ENCODE peak calls at places on chromosomes 3 and 15, in seven cellular contexts. D is SHP77, S is GOT3, Y is HEK293T, P is SK-N-SH, C is mesenchymal stem cell, R is T-helper 1 cell. M is an unnamed sample.
A peak's percentile ranks its signal among the peaks of the same experiment; 100 is the strongest.

GRCh38 chr3:12759693-12760565 is 870 bp upstream of the TMEM40 start:
- DNase-seq in C (no peak), Y (no peak), P (no peak), D (no peak), S (no peak), R (no peak), M (no peak)

GRCh38 chr3:162354343-162354742 is 857.7 kb downstream of the OTOL1 start:
- DNase-seq in R (no peak), P (no peak), S (no peak), Y (no peak), D (no peak), C (no peak), M (no peak)

GRCh38 chr15:35208353-35208752 is 123.3 kb upstream of the NANOGP8 start:
- DNase-seq in D (no peak), S (no peak), R (no peak), Y (no peak), C (no peak), P (no peak), M (no peak)

GRCh38 chr3:113223831-113224240 is 12.5 kb downstream of the BOC start:
- DNase-seq in C (no peak), P (no peak), Y (no peak), D (no peak), R (peak; percentile 41), S (no peak), M (no peak)

GRCh38 chr3:172877011-172877410 is 126.5 kb downstream of the ECT2 start:
- DNase-seq in S (no peak), Y (no peak), R (no peak), D (no peak), P (no peak), C (peak; percentile 74), M (no peak)

GRCh38 chr3:162087361-162087760 is 590.8 kb downstream of the OTOL1 start:
- DNase-seq in C (no peak), Y (no peak), P (no peak), D (no peak), S (no peak), R (no peak), M (no peak)

GRCh38 chr15:73683624-73684536 is at the start of gene CD276:
- DNase-seq in R (no peak), S (peak; percentile 43), C (peak; percentile 91), P (peak; percentile 91), Y (peak; percentile 62), D (peak; percentile 35), M (peak; percentile 46)

GRCh38 chr3:143478124-143478693 is 358.6 kb downstream of the CHST2 start:
- DNase-seq in C (no peak), S (no peak), R (no peak), P (no peak), Y (no peak), D (no peak), M (no peak)

GRCh38 chr15:64461577-64462162 is 1.3 kb downstream of the ZNF609 start:
- DNase-seq in R (peak; percentile 58), Y (peak; percentile 10), D (no peak), S (no peak), C (no peak), P (peak; percentile 49), M (no peak)

GRCh38 chr15:59274126-59274970 is 67.7 kb downstream of the LDHAL6B start:
- DNase-seq in R (peak; percentile 57), Y (no peak), S (no peak), D (no peak), C (peak; percentile 70), P (no peak), M (peak; percentile 21)

GRCh38 chr3:67901681-67902080 is 247.3 kb upstream of the SUCLG2 start:
- DNase-seq in S (no peak), C (no peak), R (no peak), P (no peak), D (no peak), Y (no peak), M (no peak)

GRCh38 chr3:127307918-127308317 is 20.1 kb upstream of the PRR20G start:
- DNase-seq in R (no peak), P (no peak), D (no peak), Y (no peak), S (no peak), C (no peak), M (no peak)

GRCh38 chr3:126200534-126200933 is 20.1 kb upstream of the ALDH1L1 start:
- DNase-seq in D (no peak), Y (no peak), R (no peak), C (no peak), S (no peak), P (no peak), M (no peak)

GRCh38 chr15:99568548-99569352 is 3.0 kb downstream of the MEF2A start:
- DNase-seq in C (no peak), R (no peak), S (no peak), P (no peak), Y (no peak), D (no peak), M (no peak)

GRCh38 chr3:114674041-114674440 is 380.2 kb downstream of the TIGIT start:
- DNase-seq in C (no peak), P (no peak), S (no peak), Y (no peak), R (no peak), D (no peak), M (no peak)

GRCh38 chr3:37892917-37893595 is 31.4 kb downstream of the CTDSPL start:
- DNase-seq in C (peak; percentile 82), D (no peak), S (no peak), Y (no peak), R (no peak), P (peak; percentile 8), M (no peak)

M was measured in ascending aorta.